ENCODE peak calls at places on chromosomes 7 and 10, in ten cellular contexts. O is cardiac muscle cell, L is B cell, V is head of caudate nucleus, D is GM19239, I is iPS DF 6.9, N is smooth muscle cell of the brain vasculature, Y is DMS153, X is mesothelial cell of epicardium, W is HuH-7.5. S is an unnamed sample.

GRCh38 chr7:106460792-106461254 is 176.0 kb upstream of the NAMPT start:
- DNase-seq in O (no peak), L (no peak), V (no peak), D (no peak), I (no peak), N (no peak), Y (no peak), X (no peak), W (no peak), S (no peak)

GRCh38 chr10:71419750-71420149 is 23.0 kb downstream of the CDH23 start:
- DNase-seq in O (no peak), L (no peak), V (no peak), D (no peak), I (no peak), N (no peak), Y (no peak), X (peak), W (no peak), S (no peak)

GRCh38 chr7:128121731-128122576 is 90.7 kb upstream of the LRRC4 start:
- DNase-seq in O (no peak), L (no peak), V (no peak), D (no peak), I (no peak), N (no peak), Y (no peak), X (no peak), W (no peak), S (peak)

GRCh38 chr10:84925495-84925894 is 597.1 kb downstream of the CCSER2 start:
- DNase-seq in O (no peak), L (no peak), V (no peak), D (no peak), I (no peak), N (no peak), Y (no peak), X (no peak), W (no peak), S (no peak)

GRCh38 chr7:68216046-68216445 is 1219.4 kb downstream of the TYW1 start:
- DNase-seq in O (peak), L (no peak), V (peak), D (no peak), I (no peak), N (no peak), Y (no peak), X (no peak), W (no peak), S (peak)

GRCh38 chr7:17548014-17548653 is 249.7 kb downstream of the AHR start:
- DNase-seq in O (no peak), L (no peak), V (no peak), D (no peak), I (peak), N (no peak), Y (no peak), X (no peak), W (no peak), S (no peak)

GRCh38 chr7:53383131-53383530 is 347.7 kb downstream of the POM121L12 start:
- DNase-seq in O (no peak), L (no peak), V (no peak), D (no peak), I (no peak), N (no peak), Y (no peak), X (no peak), W (no peak), S (no peak)

GRCh38 chr10:131850490-131850880 is 50.3 kb upstream of the PPP2R2D start:
- DNase-seq in O (no peak), L (no peak), V (no peak), D (no peak), I (no peak), N (no peak), Y (no peak), X (no peak), W (no peak), S (no peak)

GRCh38 chr10:50419756-50420155 is 168.4 kb upstream of the ASAH2 start:
- DNase-seq in O (no peak), L (no peak), V (no peak), D (no peak), I (no peak), N (no peak), Y (no peak), X (no peak), W (no peak), S (peak)

GRCh38 chr7:93955304-93955703 is 33.8 kb downstream of the GNG11 start:
- DNase-seq in O (no peak), L (no peak), V (no peak), D (no peak), I (no peak), N (no peak), Y (no peak), X (no peak), W (no peak), S (no peak)

GRCh38 chr10:62233494-62234283 is 35.0 kb downstream of the RTKN2 start:
- DNase-seq in O (no peak), L (no peak), V (no peak), D (no peak), I (no peak), N (no peak), Y (no peak), X (no peak), W (no peak), S (no peak)

S was measured in pons.